ENCODE peak calls at places on chromosomes 6 and 20, in nine cellular contexts. K is IMR-90; U is AG10803; C is SK-N-SH; Z is tibial artery; T is CD4-positive, CD25-positive, alpha-beta regulatory T cell; E is bronchial epithelial cell; S is psoas muscle; O is GM23248. H is an unnamed sample.

GRCh38 chr6:125798734-125799510 is 8.2 kb downstream of the NCOA7 start:
- DNase-seq in K (no peak), U (peak; percentile 44), C (no peak), Z (no peak), T (no peak), E (no peak), S (no peak), O (peak; percentile 18), H (no peak)

GRCh38 chr6:7086488-7086887 is 21.3 kb upstream of the RREB1 start:
- DNase-seq in K (peak; percentile 28), U (peak; percentile 48), C (no peak), Z (no peak), T (no peak), E (no peak), S (peak; percentile 65), O (peak; percentile 61), H (no peak)

GRCh38 chr20:14234666-14235295 is 102.6 kb downstream of the FLRT3 start:
- DNase-seq in K (peak; percentile 65), U (peak; percentile 64), C (no peak), Z (no peak), T (no peak), E (peak; percentile 75), S (no peak), O (peak; percentile 84), H (no peak)

GRCh38 chr20:31837896-31838397 is 7.5 kb downstream of the FOXS1 start:
- DNase-seq in K (peak; percentile 19), U (peak; percentile 65), C (no peak), Z (no peak), T (no peak), E (no peak), S (no peak), O (peak; percentile 78), H (no peak)

GRCh38 chr6:88262372-88262771 is 96.2 kb upstream of the CNR1 start:
- DNase-seq in K (no peak), U (no peak), C (no peak), Z (no peak), T (no peak), E (no peak), S (no peak), O (no peak), H (no peak)

GRCh38 chr6:30044630-30045029 is 16.4 kb upstream of the POLR1H start:
- DNase-seq in K (peak; percentile 89), U (peak; percentile 64), C (no peak), Z (no peak), T (no peak), E (peak; percentile 59), S (no peak), O (peak; percentile 87), H (no peak)

GRCh38 chr20:50110141-50111047 is 2.6 kb downstream of the UBE2V1 start:
- DNase-seq in K (no peak), U (peak; percentile 59), C (no peak), Z (no peak), T (no peak), E (peak; percentile 66), S (no peak), O (peak; percentile 67), H (no peak)

GRCh38 chr20:10492844-10493243 is 57.7 kb downstream of the SLX4IP start:
- DNase-seq in K (no peak), U (no peak), C (no peak), Z (no peak), T (no peak), E (no peak), S (no peak), O (no peak), H (no peak)

GRCh38 chr6:159174263-159174974 is 5.2 kb downstream of the FNDC1 start:
- DNase-seq in K (peak; percentile 63), U (peak; percentile 77), C (peak; percentile 82), Z (peak; percentile 77), T (peak; percentile 35), E (peak; percentile 38), S (peak; percentile 80), O (peak; percentile 91), H (no peak)

GRCh38 chr20:10649817-10650200 is 24.0 kb downstream of the JAG1 start:
- DNase-seq in K (no peak), U (peak; percentile 69), C (no peak), Z (no peak), T (no peak), E (no peak), S (no peak), O (no peak), H (no peak)

GRCh38 chr6:166862287-166862977 is 93.9 kb downstream of the RNASET2 start:
- DNase-seq in K (no peak), U (no peak), C (peak; percentile 93), Z (no peak), T (peak; percentile 14), E (no peak), S (no peak), O (peak; percentile 23), H (no peak)

DNA sequence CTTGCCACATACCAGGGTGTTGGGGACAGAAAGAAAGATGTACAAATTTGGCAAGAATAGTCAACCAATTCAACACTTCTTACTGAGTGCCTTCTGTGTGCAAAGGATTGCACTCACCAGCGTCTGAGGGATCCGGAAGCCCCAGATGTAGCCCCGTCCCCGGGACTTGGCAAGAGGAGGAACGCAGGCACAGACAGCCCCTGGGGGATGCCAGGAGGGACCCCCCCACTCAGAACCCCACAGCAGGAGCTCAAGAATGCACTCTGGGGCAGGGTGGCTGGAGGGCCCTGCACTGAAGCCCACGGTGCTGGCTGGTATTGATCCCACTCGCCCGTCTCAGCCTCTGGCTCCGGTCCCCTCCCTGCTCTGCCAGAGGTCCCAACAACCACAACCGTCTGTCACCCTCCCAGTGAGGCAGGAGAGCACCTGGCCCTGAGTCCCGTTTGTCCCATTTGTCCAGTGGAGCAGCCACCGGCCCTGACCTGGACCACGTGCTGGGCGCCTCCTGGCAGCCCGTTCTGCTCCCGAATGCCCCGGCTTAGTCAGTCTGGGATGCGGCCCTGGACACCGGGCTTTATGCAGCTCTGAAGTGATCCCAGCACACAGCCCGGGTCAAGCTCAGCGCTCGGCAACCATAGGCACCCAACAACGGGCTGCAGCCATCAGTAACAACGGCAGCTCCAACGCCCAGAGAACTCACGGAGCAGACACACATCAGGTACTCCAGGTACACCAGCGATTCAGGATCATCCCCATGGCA is 128.7 kb downstream of the DLL1 start:
- DNase-seq in K (no peak), U (no peak), C (no peak), Z (no peak), T (no peak), E (no peak), S (peak; percentile 42), O (no peak), H (no peak)
- H3K4me3 ChIP-seq in K (no peak overlapping the region), U (no peak overlapping the region), C (no peak overlapping the region), Z (no peak overlapping the region), T (no peak overlapping the region), E (no peak overlapping the region), S (no peak overlapping the region), O (no peak overlapping the region), H (no peak overlapping the region)

DNA sequence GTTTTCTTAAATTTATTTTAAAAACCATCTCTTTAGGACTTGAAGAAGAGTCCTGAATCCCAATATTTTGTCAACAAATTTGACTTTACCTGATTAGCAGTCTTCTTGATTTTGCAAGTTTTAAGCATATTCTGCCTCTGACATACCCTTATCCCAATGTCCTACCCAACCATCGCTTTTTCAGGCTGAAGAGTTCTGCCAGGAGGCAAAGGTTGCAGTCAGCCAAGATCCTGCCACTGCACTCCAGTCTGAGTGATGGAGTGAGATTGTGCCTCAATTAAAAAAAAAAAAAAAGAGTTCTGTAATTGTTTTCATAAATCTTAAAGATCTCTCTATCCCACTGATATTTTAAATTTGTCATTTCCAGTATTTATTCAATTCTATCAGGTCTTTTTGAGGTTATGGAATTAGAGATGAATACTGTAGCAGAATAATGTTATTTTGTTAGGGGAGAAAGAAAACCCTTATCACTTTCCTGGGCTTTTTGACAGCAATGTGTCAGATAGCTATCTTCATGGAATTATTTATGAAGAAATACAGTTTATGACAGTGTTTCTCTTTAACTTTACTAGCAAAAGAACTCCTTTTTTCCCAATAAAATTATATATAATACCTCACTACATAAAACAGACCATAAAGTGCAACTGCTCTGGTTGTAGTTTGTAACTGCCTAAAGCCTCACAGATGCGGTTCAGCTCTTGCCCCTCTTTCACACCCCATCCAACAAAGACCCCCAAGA is 78.2 kb downstream of the IBTK start:
- DNase-seq in K (no peak), U (no peak), C (peak; percentile 15), Z (no peak), T (no peak), E (no peak), S (no peak), O (no peak), H (no peak)
- H3K4me3 ChIP-seq in K (no peak overlapping the region), U (no peak overlapping the region), C (no peak overlapping the region), Z (no peak overlapping the region), T (no peak overlapping the region), E (no peak overlapping the region), S (no peak overlapping the region), O (no peak overlapping the region), H (no peak overlapping the region)

GRCh38 chr6:45921703-45922270 is 93.9 kb downstream of the CLIC5 start:
- DNase-seq in K (no peak), U (no peak), C (no peak), Z (no peak), T (no peak), E (no peak), S (peak; percentile 77), O (no peak), H (no peak)
- H3K4me3 ChIP-seq in K (no peak overlapping the region), U (no peak overlapping the region), C (no peak overlapping the region), Z (no peak overlapping the region), T (no peak overlapping the region), E (no peak overlapping the region), S (no peak overlapping the region), O (no peak overlapping the region), H (no peak overlapping the region)

DNA sequence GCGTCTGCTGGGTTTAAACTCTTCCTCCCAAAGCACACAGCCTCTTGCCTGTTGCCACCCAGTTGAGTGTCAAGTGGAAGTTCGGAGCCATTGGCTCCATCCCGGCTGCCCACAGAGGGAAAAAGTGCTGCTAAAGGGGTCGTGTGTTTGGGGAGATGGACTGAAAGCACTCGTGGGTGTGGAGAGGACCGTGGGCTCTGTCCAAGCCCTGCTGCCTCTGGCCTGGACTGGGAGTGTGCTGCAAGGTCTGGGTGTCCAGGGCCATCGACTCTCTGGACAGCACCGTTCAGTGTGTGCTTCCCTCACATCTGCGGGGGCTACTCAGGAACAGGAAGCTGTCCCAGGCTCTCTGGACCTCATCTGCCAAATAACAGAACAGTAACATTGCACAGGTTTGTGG is 269.3 kb downstream of the DLL1 start:
- DNase-seq in K (no peak), U (no peak), C (no peak), Z (no peak), T (no peak), E (no peak), S (no peak), O (no peak), H (no peak)
- H3K4me3 ChIP-seq in K (no peak overlapping the region), U (no peak overlapping the region), C (no peak overlapping the region), Z (no peak overlapping the region), T (no peak overlapping the region), E (no peak overlapping the region), S (no peak overlapping the region), O (no peak overlapping the region), H (no peak overlapping the region)

DNA sequence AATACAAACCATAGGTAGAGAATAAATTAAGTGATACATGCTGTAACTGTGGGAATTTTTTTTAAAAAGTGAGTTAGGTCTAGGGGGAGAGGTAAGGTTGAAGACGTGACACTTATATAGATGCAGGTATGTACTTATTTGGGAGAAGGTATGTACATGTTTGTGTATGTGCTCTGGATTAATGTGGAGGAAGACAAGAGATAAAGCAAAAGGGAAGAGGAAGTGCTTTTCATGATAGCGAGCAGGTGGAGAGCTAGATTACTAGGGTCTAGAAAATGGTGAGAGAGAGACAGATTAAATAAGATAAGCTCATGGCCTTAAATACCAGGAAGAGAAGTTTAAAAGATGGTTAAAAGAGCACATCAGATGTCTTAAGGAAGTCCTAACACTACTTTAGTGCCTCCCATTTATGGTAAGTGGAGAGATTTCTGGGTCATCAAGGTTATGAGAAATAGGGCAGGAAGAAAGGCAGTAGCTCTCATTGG is 92.5 kb downstream of the MAN1A1 start:
- DNase-seq in K (no peak), U (no peak), C (no peak), Z (no peak), T (no peak), E (no peak), S (no peak), O (no peak), H (no peak)
- H3K4me3 ChIP-seq in K (no peak overlapping the region), U (no peak overlapping the region), C (no peak overlapping the region), Z (no peak overlapping the region), T (no peak overlapping the region), E (no peak overlapping the region), S (no peak overlapping the region), O (no peak overlapping the region), H (no peak overlapping the region)